ENCODE peak calls at places on chromosomes 5 and 9, in seven cellular contexts. Q, L, U, R, K, H and V are unnamed samples. For H3K79me2, the result is how much of the 10 kb centered on the place peaks cover.

GRCh38 chr5:19270153-19270552 is 717.8 kb downstream of the CDH18 start:
- DNase-seq in Q (peak), L (no peak), U (peak), R (peak), K (no peak), H (no peak), V (peak)

GRCh38 chr9:136220017-136220729 is 15.2 kb upstream of the LHX3 start:
- DNase-seq in Q (peak), L (no peak), U (no peak), R (no peak), K (no peak), H (no peak), V (no peak)

GRCh38 chr9:123350590-123351310 is 5.2 kb upstream of the CRB2 start:
- DNase-seq in Q (no peak), L (no peak), U (no peak), R (no peak), K (no peak), H (no peak), V (no peak)

GRCh38 chr9:81264516-81264915 is 424.8 kb downstream of the TLE1 start:
- DNase-seq in Q (no peak), L (peak), U (no peak), R (no peak), K (no peak), H (peak), V (no peak)

GRCh38 chr5:179805529-179806249 is 977 bp downstream of the MGAT4B start:
- DNase-seq in Q (peak), L (peak), U (peak), R (peak), K (no peak), H (peak), V (peak)

GRCh38 chr5:62477801-62478200 is 65.2 kb downstream of the IPO11 start:
- DNase-seq in Q (no peak), L (no peak), U (no peak), R (no peak), K (no peak), H (no peak), V (no peak)

GRCh38 chr5:150321784-150322183 is 19.1 kb upstream of the ARSI start:
- DNase-seq in Q (no peak), L (no peak), U (no peak), R (no peak), K (no peak), H (no peak), V (no peak)

GRCh38 chr9:21454149-21454548 is 13.9 kb downstream of the IFNA1 start:
- DNase-seq in Q (no peak), L (peak), U (no peak), R (no peak), K (no peak), H (no peak), V (no peak)

GRCh38 chr5:34534237-34535108 is 121.7 kb upstream of the RAI14 start:
- DNase-seq in Q (no peak), L (peak), U (no peak), R (no peak), K (no peak), H (no peak), V (no peak)

GRCh38 chr9:136694163-136694864 is 7.1 kb upstream of the AGPAT2 start:
- DNase-seq in Q (no peak), L (peak), U (peak), R (peak), K (peak), H (peak), V (peak)

GRCh38 chr9:28801144-28801799 is 1228.0 kb upstream of the C9orf72 start:
- DNase-seq in Q (no peak), L (no peak), U (no peak), R (no peak), K (no peak), H (no peak), V (no peak)

GRCh38 chr5:115471674-115472073 is 72.9 kb downstream of the FEM1C start:
- DNase-seq in Q (no peak), L (no peak), U (no peak), R (no peak), K (no peak), H (no peak), V (no peak)

GRCh38 chr5:91189480-91190332 is 193.4 kb downstream of the ARRDC3 start:
- DNase-seq in Q (no peak), L (peak), U (no peak), R (no peak), K (peak), H (no peak), V (no peak)

GRCh38 chr5:66540078-66540477 is 56.1 kb upstream of the MAST4 start:
- DNase-seq in Q (no peak), L (no peak), U (no peak), R (no peak), K (no peak), H (no peak), V (no peak)

GRCh38 chr9:129225815-129226214 is 47.8 kb upstream of the IER5L start:
- DNase-seq in Q (no peak), L (peak), U (peak), R (no peak), K (no peak), H (peak), V (peak)

GRCh38 chr9:35490910-35491465 is 1.1 kb downstream of the RUSC2 start:
- DNase-seq in Q (no peak), L (peak), U (peak), R (no peak), K (no peak), H (no peak), V (peak)

GRCh38 chr9:93895535-93895934 is 59.6 kb downstream of the BARX1 start:
- DNase-seq in Q (no peak), L (no peak), U (no peak), R (no peak), K (no peak), H (peak), V (no peak)

GRCh38 chr5:124544366-124545055 is 201.9 kb downstream of the ZNF608 start:
- DNase-seq in Q (peak), L (no peak), U (no peak), R (no peak), K (peak), H (no peak), V (no peak)

GRCh38 chr5:75200776-75201175 is 35.9 kb downstream of the ANKRD31 start:
- DNase-seq in Q (no peak), L (no peak), U (no peak), R (no peak), K (no peak), H (no peak), V (no peak)

GRCh38 chr5:174317261-174317894 is 271.9 kb downstream of the NSG2 start:
- DNase-seq in Q (peak), L (no peak), U (peak), R (peak), K (no peak), H (peak), V (peak)

GRCh38 chr5:169978744-169979143 is 1.6 kb downstream of the INSYN2B start:
- DNase-seq in Q (no peak), L (no peak), U (no peak), R (no peak), K (no peak), H (no peak), V (no peak)

GRCh38 chr5:164392531-164392930 is 887.1 kb downstream of the MAT2B start:
- DNase-seq in Q (no peak), L (no peak), U (no peak), R (no peak), K (no peak), H (no peak), V (no peak)

GRCh38 chr5:64298586-64298985 is 132.9 kb downstream of the RNF180 start:
- DNase-seq in Q (no peak), L (no peak), U (no peak), R (no peak), K (no peak), H (no peak), V (peak)

GRCh38 chr9:16252631-16253030 is 617.8 kb downstream of the BNC2 start:
- DNase-seq in Q (no peak), L (no peak), U (peak), R (no peak), K (no peak), H (no peak), V (peak)

GRCh38 chr9:126558051-126558665 is 55.6 kb upstream of the LMX1B start:
- DNase-seq in Q (peak), L (peak), U (peak), R (peak), K (peak), H (peak), V (peak)

GRCh38 chr5:633521-633955 is 21.4 kb downstream of the CEP72 start:
- DNase-seq in Q (no peak), L (no peak), U (peak), R (no peak), K (no peak), H (no peak), V (peak)

GRCh38 chr9:128637656-128638055 is 19.0 kb downstream of the DYNC2I2 start:
- DNase-seq in Q (no peak), L (peak), U (no peak), R (peak), K (no peak), H (peak), V (no peak)

GRCh38 chr5:141870871-141871270 is 7.3 kb downstream of the PCDH1 start:
- DNase-seq in Q (no peak), L (peak), U (no peak), R (no peak), K (no peak), H (no peak), V (no peak)

GRCh38 chr5:141869040-141869439 is 9.2 kb downstream of the PCDH1 start:
- DNase-seq in Q (no peak), L (no peak), U (no peak), R (no peak), K (no peak), H (no peak), V (no peak)

GRCh38 chr5:141870226-141870625 is 8.0 kb downstream of the PCDH1 start:
- DNase-seq in Q (no peak), L (no peak), U (no peak), R (no peak), K (no peak), H (peak), V (no peak)

GRCh38 chr5:141868541-141868940 is 9.7 kb downstream of the PCDH1 start:
- DNase-seq in Q (no peak), L (no peak), U (no peak), R (no peak), K (no peak), H (no peak), V (no peak)

GRCh38 chr5:141869514-141869913 is 8.7 kb downstream of the PCDH1 start:
- DNase-seq in Q (no peak), L (no peak), U (no peak), R (no peak), K (no peak), H (no peak), V (no peak)
- H3K79me2 ChIP-seq in Q (under half), L (half or more), U (half or more), R (under half), K (under half), H (under half), V (half or more)

DNA sequence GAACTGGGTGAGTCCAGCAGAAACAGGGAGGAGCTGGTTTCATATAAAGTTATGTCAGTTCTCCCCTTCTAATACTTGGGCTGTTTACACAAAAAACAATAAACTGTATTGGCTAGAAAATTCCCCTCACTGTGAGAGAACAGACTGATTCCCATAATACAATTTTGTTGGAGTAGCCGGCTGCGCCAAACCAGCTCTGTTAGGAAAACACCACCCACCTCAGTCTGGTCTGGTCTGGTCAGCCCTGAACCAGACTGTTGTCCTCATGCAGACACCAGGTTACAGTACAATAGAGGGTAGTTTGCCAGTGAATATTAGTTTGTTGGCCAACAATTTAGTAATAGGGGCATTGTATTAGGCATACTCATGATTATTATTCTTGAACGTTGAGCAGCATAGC is 356.4 kb downstream of the EFNA5 start:
- DNase-seq in Q (no peak), L (no peak), U (no peak), R (no peak), K (no peak), H (no peak), V (no peak)
- H3K79me2 ChIP-seq in Q (under half), L (under half), U (under half), R (under half), K (under half), H (under half), V (under half)

DNA sequence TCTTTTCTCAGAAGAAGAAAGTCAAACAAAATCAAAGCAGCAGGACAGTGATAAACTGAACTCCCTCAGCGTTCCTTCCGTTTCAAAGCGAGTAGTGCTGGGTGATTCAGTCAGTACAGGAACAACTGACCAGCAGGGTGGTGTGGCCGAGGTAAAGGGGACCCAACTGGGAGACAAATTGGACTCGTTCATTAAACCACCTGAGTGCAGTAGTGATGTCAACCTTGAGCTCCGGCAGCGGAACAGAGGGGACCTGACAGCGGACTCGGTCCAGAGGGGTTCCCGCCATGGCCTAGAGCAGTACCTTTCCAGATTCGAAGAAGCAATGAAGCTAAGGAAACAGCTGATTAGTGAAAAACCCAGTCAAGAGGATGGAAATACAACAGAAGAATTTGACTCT is 2.7 kb downstream of the CAMLG start:
- DNase-seq in Q (no peak), L (no peak), U (no peak), R (no peak), K (no peak), H (no peak), V (no peak)
- H3K79me2 ChIP-seq in Q (half or more), L (under half), U (under half), R (half or more), K (under half), H (half or more), V (under half)

GRCh38 chr5:132293992-132294727 is at the start of gene SLC22A4:
- DNase-seq in Q (no peak), L (peak), U (peak), R (peak), K (peak), H (peak), V (peak)

GRCh38 chr5:132296412-132297001 is 2.3 kb downstream of the SLC22A4 start:
- DNase-seq in Q (no peak), L (peak), U (no peak), R (no peak), K (no peak), H (no peak), V (no peak)

GRCh38 chr5:132295505-132296411 is 1.6 kb downstream of the SLC22A4 start:
- DNase-seq in Q (no peak), L (peak), U (no peak), R (no peak), K (no peak), H (no peak), V (no peak)

GRCh38 chr5:132293066-132293991 is 865 bp upstream of the SLC22A4 start:
- DNase-seq in Q (no peak), L (peak), U (peak), R (peak), K (peak), H (peak), V (peak)

DNA sequence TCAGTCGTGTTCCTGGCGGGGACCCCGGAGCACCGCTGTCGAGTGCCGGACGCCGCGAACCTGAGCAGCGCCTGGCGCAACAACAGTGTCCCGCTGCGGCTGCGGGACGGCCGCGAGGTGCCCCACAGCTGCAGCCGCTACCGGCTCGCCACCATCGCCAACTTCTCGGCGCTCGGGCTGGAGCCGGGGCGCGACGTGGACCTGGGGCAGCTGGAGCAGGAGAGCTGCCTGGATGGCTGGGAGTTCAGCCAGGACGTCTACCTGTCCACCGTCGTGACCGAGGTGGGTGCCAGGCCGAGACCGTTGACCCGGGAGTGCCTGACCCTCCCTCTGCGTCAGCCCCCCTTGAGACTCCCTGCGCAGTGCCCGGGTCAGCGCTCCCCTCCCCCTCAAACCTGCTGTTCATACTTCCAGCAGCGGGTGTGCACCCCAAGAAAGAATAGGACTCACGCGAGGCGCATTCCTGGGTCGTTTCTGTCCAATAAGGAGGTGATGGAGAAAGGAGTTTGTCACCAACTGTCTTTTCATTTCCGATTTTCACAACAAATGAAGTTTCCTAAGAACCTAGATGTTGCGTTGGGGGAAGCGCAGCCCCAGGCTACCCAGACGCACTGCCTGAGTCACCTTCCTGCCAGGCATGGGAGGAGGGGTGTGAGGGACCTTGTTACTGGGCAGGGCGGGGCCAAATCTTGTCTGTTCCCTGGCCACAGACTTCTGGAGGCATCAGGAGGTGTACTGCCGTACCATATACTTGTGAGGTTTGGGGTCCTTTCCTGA is 722 bp downstream of the SLC22A4 start:
- DNase-seq in Q (no peak), L (peak), U (peak), R (no peak), K (peak), H (no peak), V (peak)
- H3K79me2 ChIP-seq in Q (under half), L (under half), U (under half), R (under half), K (under half), H (under half), V (under half)

GRCh38 chr9:114374936-114375335 is 12.8 kb downstream of the AKNA start:
- DNase-seq in Q (no peak), L (no peak), U (no peak), R (no peak), K (no peak), H (no peak), V (no peak)

GRCh38 chr9:114375386-114375785 is 12.4 kb downstream of the AKNA start:
- DNase-seq in Q (no peak), L (no peak), U (no peak), R (no peak), K (no peak), H (no peak), V (no peak)

GRCh38 chr9:114377046-114377445 is 10.7 kb downstream of the AKNA start:
- DNase-seq in Q (no peak), L (no peak), U (no peak), R (no peak), K (no peak), H (no peak), V (no peak)

GRCh38 chr9:114378016-114378415 is 9.8 kb downstream of the AKNA start:
- DNase-seq in Q (no peak), L (no peak), U (no peak), R (no peak), K (no peak), H (no peak), V (no peak)

DNA sequence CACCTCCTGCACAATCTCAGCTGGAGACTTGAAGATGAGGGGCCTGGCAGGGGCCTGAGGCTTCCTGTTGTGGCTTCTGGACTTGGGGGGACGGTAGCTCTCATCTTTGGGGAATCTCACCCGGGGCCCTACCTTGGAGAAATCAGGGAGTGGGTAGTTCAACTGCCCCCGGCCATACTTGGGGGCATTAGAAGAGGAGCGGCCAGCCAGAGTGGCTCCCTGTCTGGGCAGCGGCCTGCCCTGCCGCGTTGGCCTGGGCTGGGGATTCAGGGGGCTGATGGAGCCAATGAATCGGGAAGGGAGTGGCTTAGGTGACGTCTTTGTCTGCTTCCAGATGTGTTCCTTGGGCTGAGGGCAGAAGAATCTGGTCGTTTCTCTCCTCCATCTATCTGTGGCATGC is 11.2 kb downstream of the AKNA start:
- DNase-seq in Q (no peak), L (no peak), U (no peak), R (no peak), K (no peak), H (no peak), V (no peak)
- H3K79me2 ChIP-seq in Q (half or more), L (under half), U (under half), R (half or more), K (under half), H (under half), V (under half)

GRCh38 chr5:139671096-139671841 is 23.1 kb downstream of the CXXC5 start:
- DNase-seq in Q (peak), L (no peak), U (no peak), R (no peak), K (no peak), H (no peak), V (peak)
- H3K79me2 ChIP-seq in Q (half or more), L (under half), U (half or more), R (under half), K (half or more), H (half or more), V (half or more)

GRCh38 chr5:138170299-138170698 is 8.1 kb downstream of the BRD8 start:
- DNase-seq in Q (no peak), L (no peak), U (no peak), R (peak), K (no peak), H (no peak), V (no peak)
- H3K79me2 ChIP-seq in Q (under half), L (under half), U (under half), R (under half), K (under half), H (under half), V (under half)

DNA sequence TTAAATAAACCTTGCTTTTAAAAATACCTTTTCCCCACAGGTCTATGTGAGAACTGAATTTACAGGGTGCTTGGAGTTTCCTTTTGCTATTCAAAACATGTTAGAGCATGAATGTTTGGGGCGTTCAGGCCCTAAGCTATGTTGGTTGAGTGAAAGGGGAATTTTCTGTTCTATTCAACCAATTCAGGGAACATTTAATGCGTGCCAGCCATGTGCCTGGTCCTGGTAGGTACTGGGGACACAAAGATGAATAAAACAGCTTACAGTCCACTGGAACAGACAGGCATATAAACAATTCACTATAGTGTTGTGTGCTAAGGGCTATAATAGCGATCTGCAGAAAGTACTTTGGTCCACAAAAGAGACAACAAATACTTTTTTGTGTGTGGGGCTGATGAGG is 108.5 kb downstream of the ZSWIM6 start:
- DNase-seq in Q (no peak), L (no peak), U (no peak), R (no peak), K (no peak), H (no peak), V (no peak)
- H3K79me2 ChIP-seq in Q (under half), L (half or more), U (under half), R (under half), K (under half), H (half or more), V (half or more)

DNA sequence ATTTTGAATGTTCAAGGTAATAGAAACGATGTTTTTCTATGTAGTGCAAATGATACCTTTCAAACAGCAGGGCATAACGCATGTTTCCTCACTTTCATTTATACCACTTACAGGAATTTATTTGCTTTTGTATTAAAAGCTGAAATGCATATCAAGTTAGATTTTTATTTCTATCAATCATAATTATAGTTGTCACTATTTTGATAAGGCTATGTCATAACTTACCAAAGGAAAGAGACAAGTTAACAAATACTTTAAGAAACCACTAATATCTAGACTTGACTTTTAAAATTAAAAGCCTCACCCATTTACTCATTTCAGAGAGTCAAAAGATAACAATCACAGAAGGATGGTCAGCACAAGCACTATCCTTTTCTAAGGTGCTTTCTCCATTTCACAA is 12.7 kb downstream of the ERP44 start:
- DNase-seq in Q (no peak), L (no peak), U (no peak), R (no peak), K (no peak), H (no peak), V (no peak)
- H3K79me2 ChIP-seq in Q (half or more), L (under half), U (half or more), R (half or more), K (half or more), H (half or more), V (half or more)